ENCODE peak calls at places on chromosomes 2 and 18, in four cellular contexts. H is PC-3, L is bronchial epithelial cell, I is upper lobe of right lung. K is an unnamed sample.

GRCh38 chr2:96320326-96321229 is 4.5 kb upstream of the ITPRIPL1 start:
- DNase-seq in L (peak), H (peak), I (no peak), K (peak)

GRCh38 chr2:182855376-182855775 is 11.1 kb downstream of the FRZB start:
- DNase-seq in I (no peak), H (no peak), L (no peak), K (no peak)

GRCh38 chr2:223905996-223906395 is 39.1 kb downstream of the WDFY1 start:
- DNase-seq in H (no peak), L (no peak), I (no peak), K (no peak)

GRCh38 chr2:197293252-197294007 is 17.1 kb downstream of the ANKRD44 start:
- DNase-seq in L (no peak), H (no peak), I (no peak), K (peak)

GRCh38 chr18:10197097-10197496 is 257.3 kb upstream of the APCDD1 start:
- DNase-seq in H (peak), L (peak), I (peak), K (no peak)

GRCh38 chr2:39377226-39377939 is 59.7 kb downstream of the MAP4K3 start:
- DNase-seq in H (no peak), L (no peak), I (no peak), K (peak)

GRCh38 chr2:30147196-30147714 is 448 bp downstream of the YPEL5 start:
- DNase-seq in H (no peak), L (no peak), I (peak), K (peak)

GRCh38 chr2:25160376-25160775 is 8.0 kb downstream of the POMC start:
- DNase-seq in H (no peak), I (peak), L (no peak), K (no peak)

GRCh38 chr2:216082805-216083204 is 1.1 kb downstream of the TMEM169 start:
- DNase-seq in H (no peak), I (no peak), L (no peak), K (peak)

GRCh38 chr18:55999641-56000040 is 411.6 kb upstream of the TCF4 start:
- DNase-seq in L (no peak), H (no peak), I (no peak), K (no peak)

GRCh38 chr18:11891737-11892136 is 16.4 kb downstream of the MPPE1 start:
- DNase-seq in I (no peak), L (no peak), H (no peak), K (no peak)

GRCh38 chr18:79870369-79871025 is 72.8 kb downstream of the KCNG2 start:
- DNase-seq in H (no peak), I (no peak), L (no peak), K (no peak)

GRCh38 chr2:24115057-24115456 is 8.1 kb downstream of the PFN4 start:
- DNase-seq in H (no peak), I (no peak), L (peak), K (no peak)

GRCh38 chr2:96508521-96509113 is 3.5 kb upstream of the NEURL3 start:
- DNase-seq in L (no peak), I (no peak), H (no peak), K (no peak)

GRCh38 chr2:149463328-149464002 is 124.1 kb downstream of the MMADHC start:
- DNase-seq in I (no peak), H (peak), L (no peak), K (no peak)

GRCh38 chr2:103166406-103167324 is 404.8 kb downstream of the TMEM182 start:
- DNase-seq in I (no peak), L (no peak), H (no peak), K (no peak)

GRCh38 chr2:161103451-161103831 is 56.8 kb upstream of the TANK start:
- DNase-seq in I (no peak), L (no peak), H (no peak), K (no peak)

GRCh38 chr2:211822686-211823335 is 715.8 kb downstream of the ERBB4 start:
- DNase-seq in H (peak), L (no peak), I (no peak), K (no peak)

GRCh38 chr18:78659748-78660147 is 319.9 kb upstream of the SALL3 start:
- DNase-seq in I (no peak), L (no peak), H (no peak), K (peak)

GRCh38 chr2:43609304-43609883 is 13.6 kb upstream of the THADA start:
- DNase-seq in I (no peak), H (peak), L (peak), K (peak)

GRCh38 chr2:71686781-71687180 is 233.4 kb downstream of the DYSF start:
- DNase-seq in I (peak), L (no peak), H (no peak), K (no peak)

GRCh38 chr2:69499242-69499641 is 62.0 kb upstream of the NFU1 start:
- DNase-seq in H (no peak), I (no peak), L (no peak), K (no peak)

GRCh38 chr2:146820672-146821071 is 1024.2 kb upstream of the ACVR2A start:
- DNase-seq in I (no peak), H (peak), L (peak), K (no peak)

GRCh38 chr18:31835528-31836138 is 75.0 kb upstream of the SLC25A52 start:
- DNase-seq in L (peak), H (no peak), I (no peak), K (no peak)

GRCh38 chr2:37711308-37711731 is 39.9 kb upstream of the CDC42EP3 start:
- DNase-seq in L (peak), I (no peak), H (peak), K (peak)

GRCh38 chr2:234840336-234840735 is 111.5 kb upstream of the SH3BP4 start:
- DNase-seq in H (peak), I (no peak), L (peak), K (no peak)

GRCh38 chr2:62344472-62344871 is 148.6 kb downstream of the B3GNT2 start:
- DNase-seq in I (no peak), H (peak), L (peak), K (no peak)

GRCh38 chr2:171319164-171319810 is 114.5 kb downstream of the METTL8 start:
- DNase-seq in L (peak), H (no peak), I (no peak), K (peak)

GRCh38 chr18:55694291-55694690 is 106.3 kb upstream of the TCF4 start:
- DNase-seq in L (peak), H (peak), I (no peak), K (no peak)

GRCh38 chr2:196229013-196229412 is 57.6 kb upstream of the STK17B start:
- DNase-seq in H (no peak), L (peak), I (no peak), K (no peak)

GRCh38 chr18:36724591-36725001 is 104.2 kb downstream of the TPGS2 start:
- DNase-seq in L (no peak), I (no peak), H (no peak), K (no peak)

GRCh38 chr2:148259674-148260073 is 238.8 kb downstream of the MBD5 start:
- DNase-seq in L (peak), H (peak), I (no peak), K (peak)

GRCh38 chr18:35246831-35247230 is 6.0 kb downstream of the ZNF397 start:
- DNase-seq in L (no peak), I (no peak), H (no peak), K (no peak)

GRCh38 chr18:79940814-79941472 is 10.5 kb downstream of the SLC66A2 start:
- DNase-seq in H (no peak), L (no peak), I (peak), K (no peak)

GRCh38 chr2:181627545-181627944 is 29.4 kb downstream of the CERKL start:
- DNase-seq in H (no peak), L (peak), I (no peak), K (no peak)

GRCh38 chr2:68134554-68134953 is 23.1 kb upstream of the PNO1 start:
- DNase-seq in H (no peak), I (no peak), L (no peak), K (no peak)
- TF ChIP-seq CTCF in H (no peak), I (no peak), L (no peak), K (no peak)

DNA sequence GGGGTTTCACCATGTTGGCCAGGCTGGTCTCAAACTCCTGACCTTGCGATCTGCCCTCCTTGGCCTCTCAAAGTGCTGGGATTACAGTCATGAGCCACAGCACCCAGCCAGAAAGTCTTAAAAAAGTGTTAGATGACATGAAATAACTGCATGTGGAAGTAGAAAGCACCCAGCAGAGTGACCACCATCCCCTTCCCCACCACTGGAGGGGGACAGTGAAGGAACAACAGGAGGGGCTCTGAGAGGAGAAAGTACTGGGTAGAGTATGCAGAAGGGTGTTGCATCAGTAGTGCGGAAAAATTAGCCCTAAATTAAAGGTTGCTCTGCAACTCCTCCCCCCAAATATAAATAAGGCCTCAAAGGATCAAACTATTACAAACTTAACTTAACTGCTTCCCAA is 230.5 kb downstream of the ZNF521 start:
- DNase-seq in I (no peak), L (no peak), H (no peak), K (no peak)
- TF ChIP-seq CTCF in I (no peak), L (no peak), H (no peak), K (no peak)

DNA sequence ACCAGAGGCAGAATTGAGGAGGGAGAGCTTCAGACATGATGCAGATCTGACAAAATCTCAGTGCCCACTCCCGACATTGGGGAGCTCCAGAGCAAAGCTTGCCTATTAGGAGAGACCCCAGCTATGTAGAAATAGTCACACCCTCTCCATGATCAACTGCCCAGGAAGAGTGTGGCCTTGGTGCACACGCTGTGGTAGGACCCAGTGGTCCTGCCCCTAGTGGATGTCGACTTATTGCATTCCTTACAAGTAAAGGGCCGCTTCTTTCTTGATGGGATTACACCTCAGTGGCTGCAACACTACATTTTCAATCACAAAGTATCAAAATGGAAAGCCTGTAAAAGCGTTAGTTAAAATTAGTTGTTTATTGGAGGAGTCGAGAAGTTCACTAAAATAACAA is 64.2 kb downstream of the VRK2 start:
- DNase-seq in L (no peak), I (no peak), H (no peak), K (no peak)
- TF ChIP-seq CTCF in L (no peak), I (no peak), H (peak), K (no peak)

GRCh38 chr2:64958556-64958955 is 30.6 kb upstream of the SLC1A4 start:
- DNase-seq in I (no peak), H (no peak), L (no peak), K (no peak)
- TF ChIP-seq CTCF in I (no peak), H (no peak), L (no peak), K (no peak)

GRCh38 chr18:7020995-7021777 is 96.4 kb downstream of the LAMA1 start:
- DNase-seq in I (no peak), L (peak), H (no peak), K (no peak)
- TF ChIP-seq CTCF in I (no peak), L (no peak), H (no peak), K (no peak)

GRCh38 chr18:8426401-8426800 is 182.8 kb upstream of the RAB12 start:
- DNase-seq in H (no peak), I (no peak), L (no peak), K (peak)
- TF ChIP-seq CTCF in H (peak), I (peak), L (peak), K (peak)

K was measured in activated CD8-positive, alpha-beta T cell treated with anti-CD3 and anti-CD28 coated beads for 36 hours.